ENCODE peak calls at places on chromosomes 16 and 17, in five cellular contexts. One of them, this sample, is unnamed.

GRCh38 chr17:31690118-31690517 is 168.9 kb downstream of the COPRS start:
- DNase-seq in endodermal cell: no peak
- DNase-seq in ascending aorta: no peak
- DNase-seq in body of pancreas: no peak
- DNase-seq in heart right ventricle: no peak
- DNase-seq in this sample: no peak

GRCh38 chr16:17389392-17389791 is 81.4 kb downstream of the XYLT1 start:
- DNase-seq in heart right ventricle: no peak
- DNase-seq in ascending aorta: no peak
- DNase-seq in body of pancreas: no peak
- DNase-seq in endodermal cell: no peak
- DNase-seq in this sample: no peak

GRCh38 chr16:80804451-80805383 is at the start of gene CDYL2:
- DNase-seq in body of pancreas: peak; percentile 69
- DNase-seq in endodermal cell: peak; percentile 64
- DNase-seq in heart right ventricle: peak; percentile 58
- DNase-seq in ascending aorta: no peak
- DNase-seq in this sample: no peak

GRCh38 chr16:6949240-6949639 is 383.4 kb upstream of the RBFOX1 start:
- DNase-seq in ascending aorta: no peak
- DNase-seq in heart right ventricle: no peak
- DNase-seq in body of pancreas: no peak
- DNase-seq in endodermal cell: no peak
- DNase-seq in this sample: no peak

GRCh38 chr17:81550285-81550684 is 1.9 kb downstream of the FAAP100 start:
- DNase-seq in body of pancreas: no peak
- DNase-seq in endodermal cell: no peak
- DNase-seq in ascending aorta: no peak
- DNase-seq in heart right ventricle: no peak
- DNase-seq in this sample: no peak

GRCh38 chr17:72143245-72143644 is 22.4 kb downstream of the SOX9 start:
- DNase-seq in heart right ventricle: no peak
- DNase-seq in body of pancreas: no peak
- DNase-seq in ascending aorta: no peak
- DNase-seq in endodermal cell: no peak
- DNase-seq in this sample: no peak

GRCh38 chr17:9672691-9673090 is 27.4 kb downstream of the USP43 start:
- DNase-seq in endodermal cell: peak; percentile 29
- DNase-seq in ascending aorta: no peak
- DNase-seq in body of pancreas: no peak
- DNase-seq in heart right ventricle: no peak
- DNase-seq in this sample: no peak

GRCh38 chr17:42179911-42180410 is 981 bp downstream of the KCNH4 start:
- DNase-seq in body of pancreas: peak; percentile 64
- DNase-seq in endodermal cell: peak; percentile 96
- DNase-seq in heart right ventricle: peak; percentile 31
- DNase-seq in ascending aorta: no peak
- DNase-seq in this sample: no peak

GRCh38 chr17:8223356-8224063 is 13.1 kb upstream of the AURKB start:
- DNase-seq in ascending aorta: peak; percentile 84
- DNase-seq in body of pancreas: peak; percentile 77
- DNase-seq in endodermal cell: peak; percentile 92
- DNase-seq in heart right ventricle: peak; percentile 64
- DNase-seq in this sample: no peak

GRCh38 chr16:20763461-20764232 is at the start of gene ACSM3:
- DNase-seq in heart right ventricle: no peak
- DNase-seq in endodermal cell: peak; percentile 90
- DNase-seq in body of pancreas: peak; percentile 87
- DNase-seq in ascending aorta: peak; percentile 70
- DNase-seq in this sample: no peak

GRCh38 chr17:64399767-64400156 is 9.1 kb upstream of the PECAM1 start:
- DNase-seq in body of pancreas: no peak
- DNase-seq in endodermal cell: no peak
- DNase-seq in ascending aorta: no peak
- DNase-seq in heart right ventricle: no peak
- DNase-seq in this sample: no peak

GRCh38 chr17:5508855-5509254 is 22.5 kb downstream of the MIS12 start:
- DNase-seq in heart right ventricle: no peak
- DNase-seq in body of pancreas: peak; percentile 22
- DNase-seq in endodermal cell: peak; percentile 77
- DNase-seq in ascending aorta: no peak
- DNase-seq in this sample: no peak

GRCh38 chr17:21286771-21287702 is 2.5 kb downstream of the MAP2K3 start:
- DNase-seq in endodermal cell: no peak
- DNase-seq in ascending aorta: no peak
- DNase-seq in body of pancreas: peak; percentile 48
- DNase-seq in heart right ventricle: no peak
- DNase-seq in this sample: no peak

DNA sequence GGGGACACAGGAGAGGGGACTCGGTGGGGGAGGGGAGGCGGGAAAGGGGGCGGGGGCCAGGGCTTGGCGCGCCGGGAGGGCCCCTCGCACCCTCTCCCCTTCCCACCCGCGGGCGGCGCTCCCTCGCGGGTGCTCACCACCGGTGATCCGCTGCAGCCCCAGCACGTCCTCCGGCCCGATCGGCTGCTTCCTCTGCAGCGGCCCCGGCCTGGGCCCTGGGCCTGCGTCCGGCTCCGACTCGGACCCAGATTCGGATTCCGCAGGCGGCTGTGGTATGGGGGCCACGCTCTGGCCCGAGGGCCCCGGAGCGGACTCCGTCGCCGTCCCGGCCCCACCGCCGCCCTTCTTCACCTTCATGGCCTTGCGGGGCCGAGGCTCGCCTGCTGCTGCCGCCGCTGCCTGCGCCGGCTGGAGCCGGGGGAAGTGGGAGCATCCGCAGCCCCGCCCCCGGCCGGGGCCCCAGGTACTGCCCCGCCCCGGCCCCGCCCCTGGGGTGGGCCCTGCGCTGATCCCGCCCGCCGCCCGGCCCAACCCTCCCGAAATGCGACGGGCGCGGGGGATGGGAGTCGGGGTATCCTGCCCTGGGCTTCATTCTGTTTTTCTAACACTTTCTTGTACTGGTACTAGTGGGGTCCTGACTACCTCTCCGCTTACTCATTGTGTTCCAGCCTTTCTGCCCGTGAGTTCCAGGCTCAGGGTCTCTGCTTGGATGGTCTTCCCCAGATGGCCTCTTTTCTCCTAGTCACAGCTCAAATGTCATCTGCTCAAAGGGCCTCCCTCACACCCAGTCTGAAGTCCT is at the start of gene UNC119:
- DNase-seq in heart right ventricle: peak; percentile 81
- DNase-seq in body of pancreas: peak; percentile 88
- DNase-seq in ascending aorta: peak; percentile 81
- DNase-seq in endodermal cell: peak; percentile 96
- DNase-seq in this sample: no peak
- H3K4me3 ChIP-seq in heart right ventricle: peak within 1 kb of the TSS; percentile 97
- H3K4me3 ChIP-seq in body of pancreas: peak within 1 kb of the TSS; percentile 20
- H3K4me3 ChIP-seq in ascending aorta: peak within 1 kb of the TSS; percentile 88
- H3K4me3 ChIP-seq in endodermal cell: peak within 1 kb of the TSS; percentile 86
- H3K4me3 ChIP-seq in this sample: peak within 1 kb of the TSS; percentile 85

GRCh38 chr16:87952751-87953150 is 1.5 kb downstream of the BANP start:
- DNase-seq in heart right ventricle: no peak
- DNase-seq in ascending aorta: no peak
- DNase-seq in endodermal cell: peak; percentile 30
- DNase-seq in body of pancreas: no peak
- DNase-seq in this sample: no peak
- H3K4me1 ChIP-seq in heart right ventricle: peaks cover 9% of the 10 kb centered on the region
- H3K4me1 ChIP-seq in ascending aorta: no peaks in the 10 kb centered on the region
- H3K4me1 ChIP-seq in endodermal cell: no peaks in the 10 kb centered on the region
- H3K4me1 ChIP-seq in body of pancreas: peaks cover 36% of the 10 kb centered on the region
- H3K4me1 ChIP-seq in this sample: peaks cover 40% of the 10 kb centered on the region

GRCh38 chr17:48614904-48615211 is 234 bp downstream of the HOXB8 start:
- DNase-seq in endodermal cell: no peak
- DNase-seq in heart right ventricle: no peak
- DNase-seq in body of pancreas: no peak
- DNase-seq in ascending aorta: no peak
- DNase-seq in this sample: no peak

GRCh38 chr17:48616719-48617514 is 1.8 kb upstream of the HOXB8 start:
- DNase-seq in body of pancreas: no peak
- DNase-seq in endodermal cell: no peak
- DNase-seq in ascending aorta: no peak
- DNase-seq in heart right ventricle: no peak
- DNase-seq in this sample: no peak

GRCh38 chr17:48615212-48615962 is at the start of gene HOXB8:
- DNase-seq in heart right ventricle: no peak
- DNase-seq in endodermal cell: no peak
- DNase-seq in body of pancreas: no peak
- DNase-seq in ascending aorta: no peak
- DNase-seq in this sample: no peak

GRCh38 chr17:48617515-48618365 is 2.6 kb upstream of the HOXB8 start:
- DNase-seq in heart right ventricle: no peak
- DNase-seq in body of pancreas: no peak
- DNase-seq in ascending aorta: no peak
- DNase-seq in endodermal cell: peak; percentile 79
- DNase-seq in this sample: no peak

GRCh38 chr17:48615963-48616718 is 1.0 kb upstream of the HOXB8 start:
- DNase-seq in endodermal cell: no peak
- DNase-seq in body of pancreas: no peak
- DNase-seq in ascending aorta: no peak
- DNase-seq in heart right ventricle: no peak
- DNase-seq in this sample: no peak
- H3K27me3 ChIP-seq in endodermal cell: peaks cover 100% of the 10 kb centered on the region
- H3K27me3 ChIP-seq in body of pancreas: peaks cover 76% of the 10 kb centered on the region
- H3K27me3 ChIP-seq in ascending aorta: peaks cover 27% of the 10 kb centered on the region
- H3K27me3 ChIP-seq in heart right ventricle: peaks cover 100% of the 10 kb centered on the region
- H3K27me3 ChIP-seq in this sample: peaks cover 61% of the 10 kb centered on the region

DNA sequence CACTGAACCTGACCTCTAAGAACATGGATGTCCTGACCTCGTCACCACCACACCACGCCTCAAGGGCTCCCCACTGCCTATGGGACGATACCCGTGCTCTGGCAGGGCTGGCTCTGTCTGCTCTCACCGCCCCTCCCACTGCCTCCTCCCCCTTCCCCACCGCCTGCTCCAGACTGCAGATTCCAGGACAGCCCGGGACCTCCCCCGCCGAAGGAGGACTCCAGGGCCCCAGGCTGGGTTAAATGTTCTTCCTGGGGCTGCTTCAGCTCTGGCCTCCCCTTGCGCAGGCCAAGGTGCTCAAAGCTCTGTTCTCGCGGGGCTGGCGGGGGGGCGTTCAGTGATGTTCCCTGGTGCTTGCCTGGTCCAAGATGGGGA is 3.1 kb downstream of the NPW start:
- DNase-seq in body of pancreas: peak; percentile 51
- DNase-seq in heart right ventricle: peak; percentile 33
- DNase-seq in ascending aorta: no peak
- DNase-seq in endodermal cell: peak; percentile 92
- DNase-seq in this sample: no peak
- H3K4me3 ChIP-seq in body of pancreas: no peak overlapping the region
- H3K4me3 ChIP-seq in heart right ventricle: peak overlapping the region; percentile 46
- H3K4me3 ChIP-seq in ascending aorta: peak overlapping the region; percentile 58
- H3K4me3 ChIP-seq in endodermal cell: peak overlapping the region; percentile 74
- H3K4me3 ChIP-seq in this sample: peak overlapping the region; percentile 61

DNA sequence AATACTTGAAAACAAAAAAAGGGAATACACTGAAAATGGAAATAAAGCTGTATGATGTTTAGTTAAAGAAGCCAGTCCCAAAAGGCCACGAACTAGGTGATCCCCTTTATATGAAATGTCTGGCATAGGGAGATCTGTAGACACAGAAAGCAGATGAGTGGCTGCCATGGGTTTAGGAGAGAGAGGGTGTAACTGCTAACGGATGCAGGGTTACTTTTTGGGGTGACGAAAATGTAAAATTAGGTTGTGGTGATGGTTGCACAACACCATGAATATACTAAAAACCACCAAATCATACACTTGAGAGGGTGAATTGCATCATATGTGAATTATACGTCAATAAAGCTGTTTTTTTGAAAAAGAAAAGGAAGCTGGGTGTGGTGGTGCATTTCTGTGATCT is 99.6 kb downstream of the ADCY9 start:
- DNase-seq in endodermal cell: no peak
- DNase-seq in body of pancreas: no peak
- DNase-seq in ascending aorta: no peak
- DNase-seq in heart right ventricle: no peak
- DNase-seq in this sample: no peak
- H3K4me1 ChIP-seq in endodermal cell: no peaks in the 10 kb centered on the region
- H3K4me1 ChIP-seq in body of pancreas: peaks cover 87% of the 10 kb centered on the region
- H3K4me1 ChIP-seq in ascending aorta: peaks cover 4% of the 10 kb centered on the region
- H3K4me1 ChIP-seq in heart right ventricle: peaks cover 3% of the 10 kb centered on the region
- H3K4me1 ChIP-seq in this sample: no peaks in the 10 kb centered on the region

DNA sequence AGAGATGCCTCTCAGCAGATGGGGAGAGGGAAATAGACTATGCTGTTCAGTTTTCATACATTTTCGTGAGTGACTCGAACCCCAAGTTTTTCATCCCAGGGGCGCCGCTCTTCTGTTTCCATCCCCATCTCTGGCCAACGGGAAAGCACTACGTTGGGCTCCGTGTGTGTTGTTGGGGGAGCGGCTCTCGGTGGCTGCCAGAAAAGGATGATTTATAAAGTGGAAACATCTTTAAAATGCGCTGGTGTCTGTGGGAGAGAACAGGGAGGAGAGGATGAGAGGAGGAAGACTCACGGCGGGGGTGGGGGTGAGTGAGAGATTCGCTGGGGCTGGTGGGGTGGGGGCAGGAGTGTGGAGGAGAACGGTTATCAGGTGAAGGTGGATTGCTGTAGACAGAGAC is 5.8 kb downstream of the TBX4 start:
- DNase-seq in ascending aorta: peak; percentile 33
- DNase-seq in heart right ventricle: no peak
- DNase-seq in body of pancreas: no peak
- DNase-seq in endodermal cell: no peak
- DNase-seq in this sample: no peak
- H3K27me3 ChIP-seq in ascending aorta: peaks cover 28% of the 10 kb centered on the region
- H3K27me3 ChIP-seq in heart right ventricle: peaks cover 100% of the 10 kb centered on the region
- H3K27me3 ChIP-seq in body of pancreas: peaks cover 47% of the 10 kb centered on the region
- H3K27me3 ChIP-seq in endodermal cell: peaks cover 100% of the 10 kb centered on the region
- H3K27me3 ChIP-seq in this sample: peaks cover 100% of the 10 kb centered on the region

This sample was measured in esophagus squamous epithelium.